ENCODE peak calls at places on chromosome 12, in four cellular contexts. One of them, this sample, is unnamed.

GRCh38 chr12:105561981-105562726 is 231.7 kb downstream of the C12orf75 start:
- DNase-seq in DMS79: peak; percentile 71
- DNase-seq in stromal cell of bone marrow: peak; percentile 40
- DNase-seq in psoas muscle: peak; percentile 56
- DNase-seq in this sample: no peak

GRCh38 chr12:85804663-85805062 is 31.5 kb downstream of the RASSF9 start:
- DNase-seq in DMS79: no peak
- DNase-seq in stromal cell of bone marrow: no peak
- DNase-seq in psoas muscle: no peak
- DNase-seq in this sample: no peak

GRCh38 chr12:5379737-5380496 is 52.0 kb upstream of the NTF3 start:
- DNase-seq in DMS79: peak; percentile 91
- DNase-seq in stromal cell of bone marrow: no peak
- DNase-seq in psoas muscle: peak; percentile 77
- DNase-seq in this sample: no peak

GRCh38 chr12:48822711-48823110 is 4.4 kb downstream of the CACNB3 start:
- DNase-seq in DMS79: no peak
- DNase-seq in stromal cell of bone marrow: no peak
- DNase-seq in psoas muscle: no peak
- DNase-seq in this sample: no peak

GRCh38 chr12:123983822-123984485 is 10.9 kb downstream of the ZNF664 start:
- DNase-seq in DMS79: no peak
- DNase-seq in stromal cell of bone marrow: peak; percentile 54
- DNase-seq in psoas muscle: no peak
- DNase-seq in this sample: peak; percentile 52

GRCh38 chr12:117583092-117583491 is 221.7 kb upstream of the NOS1 start:
- DNase-seq in DMS79: no peak
- DNase-seq in stromal cell of bone marrow: no peak
- DNase-seq in psoas muscle: no peak
- DNase-seq in this sample: no peak

GRCh38 chr12:27534060-27534764 is 10.2 kb downstream of the PPFIBP1 start:
- DNase-seq in DMS79: no peak
- DNase-seq in stromal cell of bone marrow: no peak
- DNase-seq in psoas muscle: no peak
- DNase-seq in this sample: peak; percentile 24

GRCh38 chr12:6062427-6063378 is 61.8 kb downstream of the VWF start:
- DNase-seq in DMS79: peak; percentile 49
- DNase-seq in stromal cell of bone marrow: no peak
- DNase-seq in psoas muscle: no peak
- DNase-seq in this sample: peak; percentile 46

GRCh38 chr12:67697981-67698380 is 49.4 kb downstream of the DYRK2 start:
- DNase-seq in DMS79: no peak
- DNase-seq in stromal cell of bone marrow: no peak
- DNase-seq in psoas muscle: no peak
- DNase-seq in this sample: no peak

GRCh38 chr12:124804011-124804621 is 59.5 kb downstream of the SCARB1 start:
- DNase-seq in DMS79: no peak
- DNase-seq in stromal cell of bone marrow: no peak
- DNase-seq in psoas muscle: peak; percentile 47
- DNase-seq in this sample: no peak

GRCh38 chr12:47551426-47551851 is 154.4 kb downstream of the RPAP3 start:
- DNase-seq in DMS79: no peak
- DNase-seq in stromal cell of bone marrow: peak; percentile 10
- DNase-seq in psoas muscle: no peak
- DNase-seq in this sample: no peak

GRCh38 chr12:15701721-15702156 is 87.4 kb downstream of the EPS8 start:
- DNase-seq in DMS79: no peak
- DNase-seq in stromal cell of bone marrow: peak; percentile 73
- DNase-seq in psoas muscle: no peak
- DNase-seq in this sample: no peak

GRCh38 chr12:50533203-50533584 is 28.4 kb downstream of the DIP2B start:
- DNase-seq in DMS79: no peak
- DNase-seq in stromal cell of bone marrow: no peak
- DNase-seq in psoas muscle: no peak
- DNase-seq in this sample: no peak

GRCh38 chr12:113292091-113292490 is 42.8 kb downstream of the SLC8B1 start:
- DNase-seq in DMS79: no peak
- DNase-seq in stromal cell of bone marrow: peak; percentile 42
- DNase-seq in psoas muscle: no peak
- DNase-seq in this sample: no peak

GRCh38 chr12:91098942-91099341 is 12.4 kb downstream of the LUM start:
- DNase-seq in DMS79: no peak
- DNase-seq in stromal cell of bone marrow: peak; percentile 89
- DNase-seq in psoas muscle: no peak
- DNase-seq in this sample: no peak

GRCh38 chr12:47793015-47793681 is 20.1 kb downstream of the SLC48A1 start:
- DNase-seq in DMS79: no peak
- DNase-seq in stromal cell of bone marrow: no peak
- DNase-seq in psoas muscle: no peak
- DNase-seq in this sample: no peak

GRCh38 chr12:94595152-94595551 is 55.2 kb downstream of the TMCC3 start:
- DNase-seq in DMS79: no peak
- DNase-seq in stromal cell of bone marrow: no peak
- DNase-seq in psoas muscle: no peak
- DNase-seq in this sample: no peak

GRCh38 chr12:66188584-66189475 is at the start of gene IRAK3:
- DNase-seq in DMS79: no peak
- DNase-seq in stromal cell of bone marrow: no peak
- DNase-seq in psoas muscle: peak; percentile 89
- DNase-seq in this sample: peak; percentile 70

GRCh38 chr12:11755311-11755930 is 105.9 kb downstream of the ETV6 start:
- DNase-seq in DMS79: no peak
- DNase-seq in stromal cell of bone marrow: no peak
- DNase-seq in psoas muscle: no peak
- DNase-seq in this sample: no peak

GRCh38 chr12:4379410-4379809 is at the start of gene FGF23:
- DNase-seq in DMS79: peak; percentile 5
- DNase-seq in stromal cell of bone marrow: no peak
- DNase-seq in psoas muscle: no peak
- DNase-seq in this sample: no peak

GRCh38 chr12:124006582-124007170 is 33.7 kb downstream of the ZNF664 start:
- DNase-seq in DMS79: no peak
- DNase-seq in stromal cell of bone marrow: no peak
- DNase-seq in psoas muscle: no peak
- DNase-seq in this sample: no peak